ENCODE peak calls at places on chromosome 22, in eight cellular contexts. Y, D, Z, K, I, Q, O and R are unnamed samples.

GRCh38 chr22:40220316-40221054 is 42.8 kb downstream of the TNRC6B start:
- DNase-seq in K (no peak), D (peak; percentile 40), Z (no peak), Q (peak; percentile 63), I (no peak), Y (no peak), O (peak; percentile 69), R (no peak)

GRCh38 chr22:29756341-29756740 is 10.5 kb downstream of the ZMAT5 start:
- DNase-seq in I (no peak), Z (no peak), Q (no peak), Y (no peak), K (no peak), O (no peak), D (no peak), R (no peak)

GRCh38 chr22:19779685-19780268 is 19.2 kb downstream of the TBX1 start:
- DNase-seq in D (no peak), Q (peak; percentile 69), K (no peak), I (no peak), Y (peak; percentile 49), Z (no peak), O (no peak), R (no peak)

GRCh38 chr22:22936915-22937656 is 49.5 kb downstream of the IGLL5 start:
- DNase-seq in D (no peak), I (no peak), O (no peak), Q (peak; percentile 87), Z (no peak), K (no peak), Y (no peak), R (no peak)

GRCh38 chr22:19891350-19892248 is 36.9 kb upstream of the GNB1L start:
- DNase-seq in K (peak; percentile 78), O (peak; percentile 90), Z (peak; percentile 99), Y (peak; percentile 95), D (peak; percentile 92), I (no peak), Q (peak; percentile 96), R (peak; percentile 84)

GRCh38 chr22:18152519-18152918 is 2.5 kb downstream of the USP18 start:
- DNase-seq in K (no peak), O (no peak), D (no peak), Y (no peak), I (no peak), Q (peak; percentile 53), Z (no peak), R (no peak)

GRCh38 chr22:23251445-23252093 is 71.3 kb downstream of the BCR start:
- DNase-seq in K (no peak), I (no peak), D (peak; percentile 37), Q (peak; percentile 85), Y (no peak), Z (no peak), O (no peak), R (no peak)

GRCh38 chr22:31212783-31213626 is 907 bp downstream of the LIMK2 start:
- DNase-seq in D (no peak), Q (no peak), O (peak; percentile 43), Y (peak; percentile 17), Z (no peak), I (no peak), K (no peak), R (peak; percentile 46)

GRCh38 chr22:42039271-42039670 is 31.3 kb downstream of the NAGA start:
- DNase-seq in K (no peak), I (no peak), Z (no peak), O (no peak), Y (no peak), Q (no peak), D (no peak), R (no peak)

GRCh38 chr22:42041784-42042183 is 28.8 kb downstream of the NAGA start:
- DNase-seq in Z (no peak), O (no peak), K (no peak), I (no peak), D (no peak), Y (no peak), Q (no peak), R (no peak)
- H4K20me1 ChIP-seq in Z (no peaks in the 10 kb centered on the region), O (no peaks in the 10 kb centered on the region), K (no peaks in the 10 kb centered on the region), I (no peaks in the 10 kb centered on the region), D (no peaks in the 10 kb centered on the region), Y (no peaks in the 10 kb centered on the region), Q (no peaks in the 10 kb centered on the region), R (no peaks in the 10 kb centered on the region)

GRCh38 chr22:25626146-25626992 is 61.9 kb downstream of the GRK3 start:
- DNase-seq in Q (no peak), K (no peak), Z (no peak), Y (no peak), O (no peak), D (no peak), I (no peak), R (no peak)
- H3K4me2 ChIP-seq in Q (no peak overlapping the region), K (no peak overlapping the region), Z (no peak overlapping the region), Y (no peak overlapping the region), O (no peak overlapping the region), D (no peak overlapping the region), I (no peak overlapping the region), R (peak overlapping the region; percentile 9)

GRCh38 chr22:46068908-46069481 is 81.3 kb upstream of the PPARA start:
- DNase-seq in Y (no peak), Z (no peak), Q (peak; percentile 91), D (peak; percentile 87), K (no peak), O (no peak), I (peak; percentile 61), R (no peak)

GRCh38 chr22:46070215-46070721 is 80.1 kb upstream of the PPARA start:
- DNase-seq in K (no peak), I (peak; percentile 70), Y (peak; percentile 53), D (no peak), O (peak; percentile 52), Q (peak; percentile 92), Z (no peak), R (peak; percentile 80)

GRCh38 chr22:46070722-46071450 is 79.4 kb upstream of the PPARA start:
- DNase-seq in Y (peak; percentile 73), K (no peak), D (peak; percentile 64), I (no peak), Z (no peak), Q (peak; percentile 96), O (peak; percentile 57), R (peak; percentile 88)

GRCh38 chr22:46068176-46068907 is 82.0 kb upstream of the PPARA start:
- DNase-seq in D (peak; percentile 37), Y (no peak), Q (no peak), O (peak; percentile 71), I (no peak), Z (no peak), K (no peak), R (peak; percentile 53)

GRCh38 chr22:46069518-46070214 is 80.7 kb upstream of the PPARA start:
- DNase-seq in D (peak; percentile 91), K (no peak), Y (no peak), Z (no peak), I (peak; percentile 92), Q (peak; percentile 93), O (peak; percentile 92), R (peak; percentile 90)
- H4K20me1 ChIP-seq in D (no peaks in the 10 kb centered on the region), K (no peaks in the 10 kb centered on the region), Y (peaks cover 38% of the 10 kb centered on the region), Z (no peaks in the 10 kb centered on the region), I (peaks cover 4% of the 10 kb centered on the region), Q (peaks cover 25% of the 10 kb centered on the region), O (peaks cover 4% of the 10 kb centered on the region), R (peaks cover 18% of the 10 kb centered on the region)

GRCh38 chr22:49300241-49300640 is 527.4 kb downstream of the BRD1 start:
- DNase-seq in Z (no peak), Q (no peak), O (no peak), D (no peak), K (no peak), Y (no peak), I (no peak), R (no peak)
- H3K4me2 ChIP-seq in Z (no peak overlapping the region), Q (no peak overlapping the region), O (no peak overlapping the region), D (no peak overlapping the region), K (no peak overlapping the region), Y (no peak overlapping the region), I (no peak overlapping the region), R (no peak overlapping the region)

DNA sequence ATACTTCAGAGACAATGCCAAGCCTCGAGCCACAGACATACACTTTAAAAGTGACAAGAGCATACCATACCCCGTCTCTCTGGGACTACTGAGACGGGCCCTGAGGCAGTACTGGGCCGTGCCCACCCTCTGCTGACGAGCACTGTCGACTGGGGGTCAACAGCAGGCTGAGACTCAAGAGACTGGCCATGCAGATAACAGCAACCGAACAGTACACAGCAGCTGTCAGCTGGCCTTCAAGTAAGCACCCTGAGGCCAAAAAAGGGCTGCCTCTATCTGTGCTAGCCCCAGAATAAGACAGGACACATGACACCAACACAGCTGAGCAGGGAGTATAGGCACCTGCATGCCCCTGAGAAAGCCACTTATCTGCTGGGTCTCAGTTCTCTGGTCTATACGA is 18.9 kb upstream of the TMEM121B start:
- DNase-seq in Z (no peak), O (no peak), Y (no peak), I (no peak), K (no peak), D (no peak), Q (no peak), R (no peak)
- H4K20me1 ChIP-seq in Z (peaks cover 9% of the 10 kb centered on the region), O (no peaks in the 10 kb centered on the region), Y (peaks cover 14% of the 10 kb centered on the region), I (no peaks in the 10 kb centered on the region), K (peaks cover 17% of the 10 kb centered on the region), D (no peaks in the 10 kb centered on the region), Q (no peaks in the 10 kb centered on the region), R (peaks cover 7% of the 10 kb centered on the region)

GRCh38 chr22:49761836-49762235 is 65.8 kb downstream of the BRD1 start:
- DNase-seq in D (no peak), Y (no peak), K (no peak), O (no peak), I (no peak), Q (peak; percentile 74), Z (no peak), R (no peak)

GRCh38 chr22:49763696-49764095 is 64.0 kb downstream of the BRD1 start:
- DNase-seq in I (no peak), O (no peak), Z (no peak), Q (no peak), Y (no peak), D (no peak), K (no peak), R (no peak)

GRCh38 chr22:49765091-49765771 is 62.4 kb downstream of the BRD1 start:
- DNase-seq in I (no peak), O (no peak), K (no peak), Z (no peak), Q (peak; percentile 37), Y (no peak), D (no peak), R (no peak)

GRCh38 chr22:49764151-49764581 is 63.5 kb downstream of the BRD1 start:
- DNase-seq in K (no peak), Z (no peak), D (no peak), Q (peak; percentile 67), O (no peak), I (no peak), Y (no peak), R (no peak)

DNA sequence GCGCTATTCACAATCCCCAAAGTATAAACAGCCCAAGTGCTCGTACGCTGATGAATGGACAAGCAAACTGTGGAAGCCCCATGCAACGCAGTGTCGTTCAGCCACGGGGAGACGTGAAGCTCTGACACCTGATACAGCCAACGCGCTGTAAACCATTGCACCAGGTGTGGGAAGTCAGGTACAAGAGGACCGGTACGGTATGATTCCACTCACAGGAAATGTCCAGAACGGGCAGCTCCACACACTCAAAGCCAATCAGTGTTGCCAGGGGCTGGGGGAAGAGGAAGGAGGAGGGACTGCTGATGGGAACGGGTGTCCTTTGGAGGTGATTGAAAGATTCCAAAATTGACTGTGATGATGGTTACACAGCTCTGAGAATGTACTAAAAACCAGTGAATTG is 64.5 kb downstream of the BRD1 start:
- DNase-seq in Y (no peak), I (no peak), Z (no peak), D (no peak), Q (peak; percentile 58), K (no peak), O (no peak), R (no peak)
- H3K4me2 ChIP-seq in Y (no peak overlapping the region), I (no peak overlapping the region), Z (no peak overlapping the region), D (no peak overlapping the region), Q (no peak overlapping the region), K (no peak overlapping the region), O (no peak overlapping the region), R (no peak overlapping the region)

GRCh38 chr22:41844513-41844912 is 11.6 kb downstream of the SREBF2 start:
- DNase-seq in Q (no peak), Z (no peak), Y (no peak), I (peak; percentile 96), K (no peak), O (no peak), D (no peak), R (no peak)
- H4K20me1 ChIP-seq in Q (peaks cover 64% of the 10 kb centered on the region), Z (peaks cover 66% of the 10 kb centered on the region), Y (peaks cover 97% of the 10 kb centered on the region), I (peaks cover 9% of the 10 kb centered on the region), K (peaks cover 42% of the 10 kb centered on the region), O (peaks cover 4% of the 10 kb centered on the region), D (peaks cover 9% of the 10 kb centered on the region), R (peaks cover 66% of the 10 kb centered on the region)